ENCODE peak calls at places on chromosome 5, in nine cellular contexts. W is NCI-H2029; V is activated T-cell treated with anti-CD3 and anti-CD28 coated beads for 48 hours; G is T1000; I is EL; P is foreskin melanocyte; S is NCI-H1092 treated with DMSO at 0.1 percent for 48 hours; B is activated CD8-positive, alpha-beta memory T cell treated with anti-CD3 and anti-CD28 coated beads for 48 hours; T is fibroblast of mammary gland. A is an unnamed sample.

GRCh38 chr5:8827701-8828100 is 718.2 kb downstream of the SEMA5A start:
- DNase-seq in W (no peak), V (no peak), G (no peak), I (no peak), P (no peak), S (no peak), B (no peak), T (peak; percentile 72), A (peak; percentile 30)

GRCh38 chr5:38948501-38948900 is 102.7 kb downstream of the OSMR start:
- DNase-seq in W (no peak), V (no peak), G (no peak), I (no peak), P (no peak), S (no peak), B (no peak), T (peak; percentile 57), A (no peak)

GRCh38 chr5:149288437-149288836 is 16.8 kb downstream of the AFAP1L1 start:
- DNase-seq in W (no peak), V (no peak), G (no peak), I (no peak), P (no peak), S (no peak), B (no peak), T (no peak), A (peak; percentile 70)

GRCh38 chr5:126656397-126657007 is 55.8 kb downstream of the PHAX start:
- DNase-seq in W (peak; percentile 10), V (no peak), G (no peak), I (peak; percentile 49), P (peak; percentile 22), S (peak; percentile 25), B (no peak), T (peak; percentile 58), A (peak; percentile 47)

GRCh38 chr5:134904621-134905245 is at the start of gene PCBD2:
- DNase-seq in W (peak; percentile 92), V (peak; percentile 95), G (peak; percentile 86), I (peak; percentile 91), P (peak; percentile 86), S (peak; percentile 86), B (peak; percentile 84), T (peak; percentile 87), A (peak; percentile 90)

GRCh38 chr5:179497636-179498365 is 52.6 kb upstream of the RUFY1 start:
- DNase-seq in W (no peak), V (no peak), G (no peak), I (no peak), P (no peak), S (no peak), B (no peak), T (no peak), A (no peak)

GRCh38 chr5:64165500-64166200 is at the start of gene RNF180:
- DNase-seq in W (no peak), V (no peak), G (no peak), I (peak; percentile 30), P (no peak), S (no peak), B (no peak), T (peak; percentile 20), A (peak; percentile 39)

GRCh38 chr5:32027093-32027716 is 146.9 kb downstream of the GOLPH3 start:
- DNase-seq in W (no peak), V (no peak), G (peak; percentile 42), I (peak; percentile 31), P (peak; percentile 8), S (no peak), B (no peak), T (peak; percentile 69), A (no peak)

A was measured in endothelial cell of umbilical vein.